ENCODE peak calls at places on chromosomes 5 and 9, in four cellular contexts. H is stimulated activated naive CD8-positive, alpha-beta T cell treated with anti-CD3 and anti-CD28 coated beads, Interleukin-15, amount 100 ng/mL, for 72 hours; W is DMS153; D is heart left ventricle. F is an unnamed sample.

GRCh38 chr5:28766565-28767158 is 1728.3 kb upstream of the CDH9 start:
- DNase-seq in H (no peak), W (peak; percentile 61), D (no peak), F (no peak)

GRCh38 chr5:74020488-74020887 is 394.5 kb downstream of the ARHGEF28 start:
- DNase-seq in H (no peak), W (peak; percentile 48), D (no peak), F (no peak)

GRCh38 chr9:128903871-128904371 is 16.9 kb upstream of the PHYHD1 start:
- DNase-seq in H (no peak), W (no peak), D (no peak), F (no peak)

GRCh38 chr5:68369436-68370125 is 154.0 kb downstream of the PIK3R1 start:
- DNase-seq in H (peak; percentile 45), W (no peak), D (no peak), F (no peak)

GRCh38 chr9:127876026-127876763 is 1.3 kb downstream of the AK1 start:
- DNase-seq in H (no peak), W (no peak), D (peak; percentile 55), F (no peak)

GRCh38 chr5:113678924-113679575 is 165.6 kb downstream of the YTHDC2 start:
- DNase-seq in H (peak; percentile 28), W (no peak), D (no peak), F (peak; percentile 56)

GRCh38 chr5:4862500-4862899 is 277.6 kb upstream of the ADAMTS16 start:
- DNase-seq in H (no peak), W (peak; percentile 58), D (no peak), F (no peak)

GRCh38 chr9:99389087-99390033 is 167.3 kb downstream of the SEC61B start:
- DNase-seq in H (no peak), W (no peak), D (no peak), F (no peak)

GRCh38 chr5:22473865-22474264 is 379.3 kb downstream of the CDH12 start:
- DNase-seq in H (no peak), W (no peak), D (no peak), F (no peak)

GRCh38 chr5:145478651-145479050 is 356.5 kb downstream of the PRELID2 start:
- DNase-seq in H (no peak), W (no peak), D (no peak), F (no peak)

GRCh38 chr9:110520120-110520701 is 59.3 kb downstream of the SVEP1 start:
- DNase-seq in H (no peak), W (no peak), D (no peak), F (no peak)

GRCh38 chr5:174843263-174844250 is 119.2 kb downstream of the MSX2 start:
- DNase-seq in H (no peak), W (no peak), D (no peak), F (peak; percentile 26)

GRCh38 chr9:129069128-129069824 is 11.6 kb upstream of the DOLPP1 start:
- DNase-seq in H (peak; percentile 79), W (no peak), D (peak; percentile 87), F (peak; percentile 72)

GRCh38 chr9:23220957-23221356 is 605.1 kb downstream of the ELAVL2 start:
- DNase-seq in H (no peak), W (no peak), D (no peak), F (no peak)

F was measured in testis.